ENCODE peak calls at places on chromosome 1, in nine cellular contexts. N, S, E, G, I, F, X, C and Q are unnamed samples.

GRCh38 chr1:55635856-55636255 is 420.7 kb upstream of the USP24 start:
- DNase-seq in X (no peak), F (no peak), C (no peak), N (no peak), I (peak), G (peak), E (peak), S (no peak), Q (peak)

GRCh38 chr1:16172964-16173446 is 17.1 kb upstream of the EPHA2 start:
- DNase-seq in S (no peak), G (peak), N (peak), X (no peak), I (peak), E (peak), C (no peak), F (no peak), Q (no peak)

GRCh38 chr1:112625696-112626095 is 6.1 kb downstream of the CAPZA1 start:
- DNase-seq in F (no peak), N (no peak), S (no peak), I (peak), G (peak), E (no peak), C (no peak), X (no peak), Q (peak)

GRCh38 chr1:53328490-53329182 is 766 bp upstream of the LRP8 start:
- DNase-seq in G (no peak), E (no peak), S (peak), F (peak), N (no peak), I (no peak), C (no peak), X (no peak), Q (no peak)

GRCh38 chr1:181124206-181124825 is 35.8 kb downstream of the IER5 start:
- DNase-seq in E (no peak), I (no peak), S (no peak), X (no peak), G (no peak), C (no peak), F (no peak), N (no peak), Q (no peak)

GRCh38 chr1:165884009-165884689 is 56.7 kb downstream of the UCK2 start:
- DNase-seq in X (no peak), I (no peak), C (no peak), F (no peak), S (no peak), N (no peak), G (no peak), E (no peak), Q (no peak)

GRCh38 chr1:22044690-22045420 is 7.7 kb upstream of the CDC42 start:
- DNase-seq in C (no peak), F (no peak), I (peak), S (no peak), X (no peak), G (peak), E (peak), N (peak), Q (peak)

GRCh38 chr1:27144349-27144748 is 10.6 kb downstream of the SLC9A1 start:
- DNase-seq in S (no peak), F (no peak), G (no peak), C (no peak), I (no peak), E (no peak), X (no peak), N (peak), Q (no peak)

GRCh38 chr1:116983112-116983511 is 18.4 kb upstream of the CD101 start:
- DNase-seq in N (no peak), E (no peak), C (no peak), F (no peak), G (no peak), S (no peak), I (no peak), X (no peak), Q (no peak)

GRCh38 chr1:109655624-109656519 is at the start of gene GSTM4:
- DNase-seq in X (peak), E (peak), G (peak), N (peak), I (peak), F (peak), C (peak), S (peak), Q (peak)

GRCh38 chr1:59232209-59232608 is 64.7 kb upstream of the FGGY start:
- DNase-seq in S (no peak), C (no peak), X (no peak), I (peak), F (no peak), E (peak), G (no peak), N (peak), Q (no peak)

GRCh38 chr1:182101415-182102041 is 40.0 kb upstream of the ZNF648 start:
- DNase-seq in C (no peak), I (no peak), X (no peak), F (no peak), G (no peak), E (no peak), N (peak), S (peak), Q (no peak)

GRCh38 chr1:92544756-92545165 is 58.0 kb upstream of the GFI1 start:
- DNase-seq in I (no peak), N (no peak), X (no peak), S (no peak), F (no peak), E (no peak), C (no peak), G (no peak), Q (no peak)

GRCh38 chr1:51569284-51570062 is 47.4 kb upstream of the OSBPL9 start:
- DNase-seq in F (peak), X (peak), S (no peak), N (peak), C (no peak), I (peak), E (peak), G (peak), Q (peak)
- H3K4me3 ChIP-seq in F (peak), X (peak), S (no peak), N (no peak), C (no peak), I (no peak), E (no peak), G (no peak), Q (no peak)

DNA sequence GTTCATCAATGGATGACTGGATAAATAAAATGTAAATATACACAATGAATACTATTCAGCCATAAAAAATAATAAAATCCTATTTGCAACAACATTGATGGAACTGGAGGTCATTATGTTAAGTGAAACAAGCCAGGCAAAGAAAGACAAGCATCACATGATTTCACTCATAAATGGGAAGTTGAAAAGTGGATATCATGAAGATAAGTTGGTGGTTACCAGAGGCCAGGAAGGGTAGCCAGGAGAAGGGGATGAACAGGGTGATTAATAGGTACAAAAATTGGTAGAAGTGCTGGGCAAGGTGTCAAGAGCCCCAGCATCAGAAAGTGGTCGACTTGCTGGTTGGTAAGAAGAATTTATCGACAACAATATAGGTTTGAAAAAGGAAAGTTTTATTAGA is 1.3 kb upstream of the PARK7 start:
- DNase-seq in E (no peak), N (no peak), C (no peak), I (no peak), S (no peak), X (no peak), F (no peak), G (no peak), Q (no peak)
- H3K4me3 ChIP-seq in E (no peak), N (no peak), C (no peak), I (peak), S (peak), X (peak), F (peak), G (no peak), Q (no peak)

GRCh38 chr1:204146309-204146708 is 5.5 kb downstream of the ETNK2 start:
- DNase-seq in X (no peak), G (no peak), E (no peak), C (no peak), N (no peak), S (no peak), F (no peak), I (no peak), Q (no peak)
- H3K4me3 ChIP-seq in X (no peak), G (no peak), E (no peak), C (no peak), N (no peak), S (no peak), F (no peak), I (no peak), Q (no peak)

DNA sequence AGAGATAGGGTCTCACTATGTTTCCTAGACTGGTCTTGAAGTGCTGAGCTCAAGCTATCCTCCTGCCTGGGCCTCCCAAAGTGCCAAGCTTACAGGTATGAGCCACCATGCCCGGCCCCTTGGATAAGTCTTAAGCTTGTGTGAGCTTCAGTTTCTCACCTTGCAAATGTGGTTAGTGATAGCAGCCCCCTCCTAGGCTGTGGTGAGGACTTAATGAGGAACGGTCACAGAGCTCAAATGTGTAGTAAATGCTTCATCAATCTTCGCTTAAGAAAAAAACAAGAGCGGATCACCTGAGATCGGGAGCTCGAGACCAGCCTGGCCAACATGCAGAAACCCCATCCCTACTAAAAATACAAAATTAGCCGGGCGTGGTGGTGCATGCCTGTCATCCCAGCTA is 3.0 kb downstream of the CNR2 start:
- DNase-seq in E (no peak), I (no peak), N (no peak), X (peak), C (no peak), S (no peak), F (peak), G (no peak), Q (no peak)
- H3K4me3 ChIP-seq in E (no peak), I (no peak), N (no peak), X (peak), C (no peak), S (no peak), F (peak), G (no peak), Q (no peak)

DNA sequence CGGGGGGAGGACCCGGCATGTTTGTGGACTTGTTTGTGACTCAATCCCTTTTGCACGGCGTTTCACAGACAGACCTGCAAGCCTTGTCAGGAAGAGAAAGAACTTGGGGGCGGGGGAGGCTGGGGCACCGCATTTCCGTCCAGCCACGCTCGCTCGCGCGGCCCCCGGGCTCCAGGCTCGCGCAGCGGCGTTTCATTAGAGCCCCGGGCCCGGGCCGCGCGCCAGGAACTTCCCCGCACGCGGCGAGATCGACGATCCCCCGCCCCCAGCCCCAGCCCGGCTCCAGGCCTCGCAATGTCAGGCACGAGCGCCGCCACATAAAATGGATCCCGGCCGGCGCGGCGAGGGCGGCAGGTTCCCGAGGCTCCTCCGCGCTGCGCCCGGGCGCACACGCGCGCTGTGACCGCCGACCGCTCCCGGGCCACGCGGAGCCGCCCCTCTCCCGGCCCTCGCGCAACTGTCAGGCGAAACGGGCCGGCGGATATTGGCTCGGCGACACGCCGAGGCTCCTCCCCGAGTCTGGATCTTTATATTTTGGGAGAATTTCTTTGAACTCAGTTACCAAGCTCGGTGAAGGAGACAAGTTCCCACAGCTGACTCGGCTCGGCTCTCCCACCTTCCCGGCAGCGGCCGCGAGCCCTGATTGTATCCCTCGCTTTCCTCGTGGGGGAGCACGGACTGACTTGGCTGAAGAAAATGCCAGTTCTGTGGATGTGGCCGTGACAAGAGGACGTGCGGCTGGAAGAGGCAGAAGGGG is at the start of gene KIF26B:
- DNase-seq in C (no peak), G (peak), S (no peak), N (peak), E (peak), F (no peak), I (peak), X (peak), Q (peak)
- H3K4me3 ChIP-seq in C (peak), G (peak), S (peak), N (peak), E (peak), F (no peak), I (peak), X (peak), Q (peak)

GRCh38 chr1:42433324-42433860 is 22.4 kb downstream of the ZMYND12 start:
- DNase-seq in C (no peak), I (no peak), X (no peak), N (no peak), F (no peak), S (no peak), G (no peak), E (no peak), Q (no peak)
- H3K4me3 ChIP-seq in C (no peak), I (no peak), X (no peak), N (no peak), F (no peak), S (no peak), G (no peak), E (no peak), Q (no peak)

DNA sequence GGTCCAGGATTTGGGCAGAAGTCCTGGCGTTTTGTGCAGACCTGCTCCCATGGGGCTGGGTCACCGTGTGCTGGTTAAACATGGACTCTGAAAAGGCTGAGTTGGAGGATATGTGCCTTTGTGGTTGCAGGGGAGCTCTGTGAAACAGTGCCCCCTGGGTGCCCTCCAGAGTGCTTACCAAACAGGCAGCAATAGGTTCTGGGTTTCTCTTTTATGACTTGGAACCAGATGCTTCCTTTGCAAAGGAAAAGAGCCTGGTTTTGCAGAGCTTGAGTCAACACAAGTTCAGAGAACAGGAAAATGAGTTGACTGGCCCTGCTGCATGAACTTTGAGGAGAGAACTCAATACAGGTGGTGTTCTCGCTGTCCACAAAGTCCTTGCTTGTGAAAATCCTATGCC is 288.9 kb downstream of the TM2D1 start:
- DNase-seq in S (no peak), C (no peak), E (no peak), N (no peak), G (peak), F (no peak), I (no peak), X (no peak), Q (peak)
- H3K4me3 ChIP-seq in S (no peak), C (no peak), E (no peak), N (no peak), G (no peak), F (no peak), I (no peak), X (no peak), Q (no peak)

GRCh38 chr1:228739826-228740225 is 4.5 kb downstream of the RHOU start:
- DNase-seq in N (no peak), C (no peak), G (no peak), S (no peak), I (no peak), X (no peak), E (no peak), F (no peak), Q (no peak)

GRCh38 chr1:228735871-228736586 is 750 bp downstream of the RHOU start:
- DNase-seq in I (peak), S (peak), X (no peak), E (peak), F (no peak), G (peak), N (no peak), C (peak), Q (peak)

GRCh38 chr1:228734881-228735801 is at the start of gene RHOU:
- DNase-seq in G (peak), N (no peak), F (no peak), S (peak), E (peak), C (peak), I (peak), X (peak), Q (peak)

GRCh38 chr1:228736844-228737415 is 1.7 kb downstream of the RHOU start:
- DNase-seq in S (no peak), E (no peak), N (no peak), G (no peak), F (no peak), I (no peak), C (no peak), X (no peak), Q (no peak)

DNA sequence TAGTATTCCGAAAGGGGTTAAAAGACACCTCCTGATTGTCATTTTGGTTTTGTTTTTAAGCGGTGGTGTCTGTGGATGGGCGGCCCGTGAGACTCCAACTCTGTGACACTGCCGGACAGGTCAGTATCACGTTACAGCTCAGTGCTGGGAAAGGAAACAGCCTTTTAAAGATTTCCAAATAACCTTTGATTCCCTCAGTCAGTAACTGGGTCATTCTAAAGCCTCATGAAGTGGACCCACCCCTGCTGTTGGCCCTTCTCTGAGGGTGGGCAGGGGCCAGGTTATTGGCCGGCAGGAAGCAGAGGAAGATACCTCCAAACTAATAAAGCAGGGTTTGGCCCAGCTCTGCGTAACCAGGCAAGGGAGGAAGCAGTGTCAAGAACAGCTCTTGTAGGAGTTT is 2.3 kb downstream of the RHOU start:
- DNase-seq in N (no peak), S (no peak), F (no peak), C (no peak), I (no peak), E (peak), G (no peak), X (no peak), Q (no peak)
- H3K4me3 ChIP-seq in N (no peak), S (peak), F (no peak), C (peak), I (peak), E (peak), G (no peak), X (no peak), Q (no peak)

DNA sequence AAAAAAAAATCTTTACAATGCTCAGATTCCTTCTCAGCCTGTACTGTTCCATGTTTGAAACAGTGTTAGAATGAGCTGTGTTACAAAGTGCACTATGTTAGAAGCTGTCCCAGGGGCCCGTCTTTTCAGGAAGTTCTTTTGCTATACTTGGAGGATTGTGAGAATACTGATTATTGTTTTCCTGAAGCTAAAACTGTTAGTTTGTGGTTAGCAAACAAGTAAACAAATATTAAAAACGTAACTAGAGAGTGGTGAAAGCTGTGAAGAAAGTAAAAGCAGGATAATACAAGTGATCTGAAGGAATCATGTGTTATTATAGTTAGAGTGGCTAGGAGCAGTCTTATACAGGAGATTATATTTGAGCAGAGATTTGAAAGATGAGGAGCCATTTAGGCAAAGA is 35.6 kb downstream of the CAMSAP2 start:
- DNase-seq in F (no peak), S (no peak), I (no peak), G (no peak), C (no peak), X (no peak), E (no peak), N (no peak), Q (no peak)
- H3K4me3 ChIP-seq in F (no peak), S (no peak), I (no peak), G (no peak), C (no peak), X (no peak), E (no peak), N (no peak), Q (no peak)

GRCh38 chr1:29827801-29828525 is 591.6 kb downstream of the PTPRU start:
- DNase-seq in I (no peak), N (no peak), F (no peak), X (no peak), G (no peak), C (no peak), E (no peak), S (peak), Q (no peak)

GRCh38 chr1:29829448-29830344 is 593.4 kb downstream of the PTPRU start:
- DNase-seq in C (no peak), I (no peak), S (no peak), X (no peak), G (no peak), E (no peak), F (no peak), N (no peak), Q (no peak)

GRCh38 chr1:29830383-29830782 is 594.1 kb downstream of the PTPRU start:
- DNase-seq in E (no peak), F (no peak), S (no peak), X (no peak), G (no peak), C (no peak), N (no peak), I (no peak), Q (no peak)

GRCh38 chr1:29827237-29827750 is 591.0 kb downstream of the PTPRU start:
- DNase-seq in S (no peak), G (no peak), F (no peak), C (no peak), N (no peak), I (no peak), E (no peak), X (no peak), Q (no peak)

GRCh38 chr1:29828526-29829447 is 592.5 kb downstream of the PTPRU start:
- DNase-seq in F (no peak), E (no peak), G (no peak), S (no peak), C (no peak), X (no peak), I (no peak), N (no peak), Q (no peak)
- H3K4me3 ChIP-seq in F (no peak), E (no peak), G (no peak), S (no peak), C (no peak), X (no peak), I (no peak), N (no peak), Q (no peak)